ENCODE peak calls at places on chromosomes 11 and 22, in five cellular contexts. D, A, R, J and V are unnamed samples.

GRCh38 chr11:89489930-89490329 is 1.2 kb downstream of the NOX4 start:
- DNase-seq in D (peak; percentile 7), A (no peak), R (no peak), J (no peak), V (peak; percentile 58)

GRCh38 chr22:22884888-22885840 is 2.5 kb upstream of the IGLL5 start:
- DNase-seq in D (no peak), A (no peak), R (no peak), J (peak; percentile 19), V (no peak)

GRCh38 chr22:37228106-37229011 is 15.7 kb downstream of the RAC2 start:
- DNase-seq in D (no peak), A (peak; percentile 70), R (no peak), J (no peak), V (no peak)

GRCh38 chr11:73072935-73073481 is 69.1 kb downstream of the FCHSD2 start:
- DNase-seq in D (no peak), A (peak; percentile 27), R (peak; percentile 39), J (no peak), V (peak; percentile 74)

GRCh38 chr22:31179345-31179744 is 19.4 kb downstream of the RNF185 start:
- DNase-seq in D (no peak), A (no peak), R (no peak), J (no peak), V (peak; percentile 61)

GRCh38 chr22:17634696-17635095 is 3.9 kb upstream of the BCL2L13 start:
- DNase-seq in D (no peak), A (no peak), R (no peak), J (no peak), V (no peak)

GRCh38 chr11:66987158-66987620 is 12.1 kb downstream of the C11orf86 start:
- DNase-seq in D (no peak), A (no peak), R (no peak), J (no peak), V (no peak)

GRCh38 chr11:46277313-46277622 is 194 bp upstream of the CREB3L1 start:
- DNase-seq in D (no peak), A (no peak), R (no peak), J (no peak), V (no peak)

GRCh38 chr11:43576834-43577521 is 103.6 kb upstream of the HSD17B12 start:
- DNase-seq in D (no peak), A (no peak), R (peak; percentile 25), J (no peak), V (peak; percentile 61)

GRCh38 chr22:41169157-41169556 is 36.0 kb upstream of the L3MBTL2 start:
- DNase-seq in D (no peak), A (no peak), R (no peak), J (no peak), V (no peak)